ENCODE peak calls at places on chromosomes 16 and 17, in four cellular contexts. I, O, V and K are unnamed samples.
A peak's percentile ranks its signal among the peaks of the same experiment; 100 is the strongest.

GRCh38 chr16:65125871-65126270 is 4.0 kb upstream of the CDH11 start:
- DNase-seq in I (no peak), O (peak; percentile 54), V (no peak), K (no peak)

GRCh38 chr17:36993227-36993626 is 44.5 kb downstream of the AATF start:
- DNase-seq in I (no peak), O (no peak), V (no peak), K (peak; percentile 81)

GRCh38 chr16:80202831-80203230 is 338.0 kb upstream of the DYNLRB2 start:
- DNase-seq in I (no peak), O (no peak), V (no peak), K (no peak)

GRCh38 chr16:77662241-77662640 is 60.1 kb upstream of the NUDT7 start:
- DNase-seq in I (no peak), O (no peak), V (no peak), K (no peak)

GRCh38 chr17:43832976-43833829 is at the start of gene MPP3:
- DNase-seq in I (no peak), O (peak; percentile 60), V (peak; percentile 26), K (peak; percentile 49)

GRCh38 chr17:76534831-76535732 is 2.4 kb downstream of the CYGB start:
- DNase-seq in I (no peak), O (no peak), V (no peak), K (no peak)

GRCh38 chr17:38554430-38555350 is 51.1 kb downstream of the SRCIN1 start:
- DNase-seq in I (no peak), O (peak; percentile 39), V (no peak), K (peak; percentile 78)

GRCh38 chr17:2102931-2103398 is 48.1 kb downstream of the HIC1 start:
- DNase-seq in I (no peak), O (peak; percentile 82), V (no peak), K (no peak)